ENCODE peak calls at places on chromosomes 16 and 17, in ten cellular contexts. One of them, this sample, is unnamed. For H3K9me3, the result is how much of the 10 kb centered on the place peaks cover.

GRCh38 chr17:81684442-81684911 is 666 bp downstream of the HGS start:
- DNase-seq in CD4-positive, alpha-beta memory T cell: no peak
- DNase-seq in OCI-LY7: peak
- DNase-seq in pancreas: no peak
- DNase-seq in sigmoid colon: no peak
- DNase-seq in fibroblast of lung: no peak
- DNase-seq in cardiac muscle cell: no peak
- DNase-seq in heart left ventricle: no peak
- DNase-seq in AG04450: no peak
- DNase-seq in Peyer's patch: no peak
- DNase-seq in this sample: no peak

GRCh38 chr16:71408536-71408935 is 33.3 kb downstream of the TLE7 start:
- DNase-seq in CD4-positive, alpha-beta memory T cell: no peak
- DNase-seq in OCI-LY7: no peak
- DNase-seq in pancreas: no peak
- DNase-seq in sigmoid colon: peak
- DNase-seq in fibroblast of lung: no peak
- DNase-seq in cardiac muscle cell: no peak
- DNase-seq in heart left ventricle: no peak
- DNase-seq in AG04450: no peak
- DNase-seq in Peyer's patch: no peak
- DNase-seq in this sample: no peak

GRCh38 chr17:64216385-64217248 is 46.4 kb downstream of the TEX2 start:
- DNase-seq in CD4-positive, alpha-beta memory T cell: no peak
- DNase-seq in OCI-LY7: no peak
- DNase-seq in pancreas: peak
- DNase-seq in sigmoid colon: no peak
- DNase-seq in fibroblast of lung: peak
- DNase-seq in cardiac muscle cell: no peak
- DNase-seq in heart left ventricle: peak
- DNase-seq in AG04450: no peak
- DNase-seq in Peyer's patch: peak
- DNase-seq in this sample: no peak

GRCh38 chr17:1150863-1151685 is 28.7 kb downstream of the ABR start:
- DNase-seq in CD4-positive, alpha-beta memory T cell: no peak
- DNase-seq in OCI-LY7: no peak
- DNase-seq in pancreas: no peak
- DNase-seq in sigmoid colon: no peak
- DNase-seq in fibroblast of lung: peak
- DNase-seq in cardiac muscle cell: no peak
- DNase-seq in heart left ventricle: no peak
- DNase-seq in AG04450: no peak
- DNase-seq in Peyer's patch: no peak
- DNase-seq in this sample: no peak

GRCh38 chr16:9521749-9522370 is 430.4 kb downstream of the HAPSTR1 start:
- DNase-seq in CD4-positive, alpha-beta memory T cell: no peak
- DNase-seq in OCI-LY7: no peak
- DNase-seq in pancreas: no peak
- DNase-seq in sigmoid colon: no peak
- DNase-seq in fibroblast of lung: no peak
- DNase-seq in cardiac muscle cell: no peak
- DNase-seq in heart left ventricle: no peak
- DNase-seq in AG04450: no peak
- DNase-seq in Peyer's patch: no peak
- DNase-seq in this sample: no peak

GRCh38 chr17:82531431-82531881 is 11.9 kb downstream of the FOXK2 start:
- DNase-seq in CD4-positive, alpha-beta memory T cell: no peak
- DNase-seq in OCI-LY7: no peak
- DNase-seq in pancreas: no peak
- DNase-seq in sigmoid colon: no peak
- DNase-seq in fibroblast of lung: peak
- DNase-seq in cardiac muscle cell: no peak
- DNase-seq in heart left ventricle: no peak
- DNase-seq in AG04450: peak
- DNase-seq in Peyer's patch: no peak
- DNase-seq in this sample: no peak

GRCh38 chr16:726188-726437 is 130 bp downstream of the CCDC78 start:
- DNase-seq in CD4-positive, alpha-beta memory T cell: no peak
- DNase-seq in OCI-LY7: no peak
- DNase-seq in pancreas: no peak
- DNase-seq in sigmoid colon: no peak
- DNase-seq in fibroblast of lung: no peak
- DNase-seq in cardiac muscle cell: no peak
- DNase-seq in heart left ventricle: no peak
- DNase-seq in AG04450: no peak
- DNase-seq in Peyer's patch: no peak
- DNase-seq in this sample: no peak

GRCh38 chr16:11405331-11406176 is 60.3 kb downstream of the RMI2 start:
- DNase-seq in CD4-positive, alpha-beta memory T cell: peak
- DNase-seq in OCI-LY7: peak
- DNase-seq in pancreas: no peak
- DNase-seq in sigmoid colon: no peak
- DNase-seq in fibroblast of lung: no peak
- DNase-seq in cardiac muscle cell: peak
- DNase-seq in heart left ventricle: no peak
- DNase-seq in AG04450: no peak
- DNase-seq in Peyer's patch: peak
- DNase-seq in this sample: no peak

GRCh38 chr17:2690165-2691068 is 21.1 kb downstream of the CLUH start:
- DNase-seq in CD4-positive, alpha-beta memory T cell: no peak
- DNase-seq in OCI-LY7: no peak
- DNase-seq in pancreas: no peak
- DNase-seq in sigmoid colon: peak
- DNase-seq in fibroblast of lung: no peak
- DNase-seq in cardiac muscle cell: no peak
- DNase-seq in heart left ventricle: no peak
- DNase-seq in AG04450: no peak
- DNase-seq in Peyer's patch: peak
- DNase-seq in this sample: no peak

GRCh38 chr17:62804822-62805221 is 3.3 kb downstream of the MARCHF10 start:
- DNase-seq in CD4-positive, alpha-beta memory T cell: no peak
- DNase-seq in OCI-LY7: no peak
- DNase-seq in pancreas: no peak
- DNase-seq in sigmoid colon: no peak
- DNase-seq in fibroblast of lung: peak
- DNase-seq in cardiac muscle cell: no peak
- DNase-seq in heart left ventricle: no peak
- DNase-seq in AG04450: no peak
- DNase-seq in Peyer's patch: no peak
- DNase-seq in this sample: no peak

GRCh38 chr16:4868573-4868972 is 21.3 kb downstream of the UBN1 start:
- DNase-seq in CD4-positive, alpha-beta memory T cell: no peak
- DNase-seq in OCI-LY7: no peak
- DNase-seq in pancreas: no peak
- DNase-seq in sigmoid colon: no peak
- DNase-seq in fibroblast of lung: no peak
- DNase-seq in cardiac muscle cell: no peak
- DNase-seq in heart left ventricle: no peak
- DNase-seq in AG04450: no peak
- DNase-seq in Peyer's patch: peak
- DNase-seq in this sample: no peak

GRCh38 chr16:68574479-68574878 is 35.4 kb downstream of the ZFP90 start:
- DNase-seq in CD4-positive, alpha-beta memory T cell: no peak
- DNase-seq in OCI-LY7: no peak
- DNase-seq in pancreas: no peak
- DNase-seq in sigmoid colon: no peak
- DNase-seq in fibroblast of lung: no peak
- DNase-seq in cardiac muscle cell: no peak
- DNase-seq in heart left ventricle: no peak
- DNase-seq in AG04450: no peak
- DNase-seq in Peyer's patch: no peak
- DNase-seq in this sample: no peak
- H3K9me3 ChIP-seq in CD4-positive, alpha-beta memory T cell: under half
- H3K9me3 ChIP-seq in OCI-LY7: under half
- H3K9me3 ChIP-seq in pancreas: under half
- H3K9me3 ChIP-seq in sigmoid colon: half or more
- H3K9me3 ChIP-seq in fibroblast of lung: under half
- H3K9me3 ChIP-seq in cardiac muscle cell: under half
- H3K9me3 ChIP-seq in heart left ventricle: under half
- H3K9me3 ChIP-seq in AG04450: half or more
- H3K9me3 ChIP-seq in Peyer's patch: half or more
- H3K9me3 ChIP-seq in this sample: under half

GRCh38 chr17:26792486-26792885 is 501.4 kb upstream of the WSB1 start:
- DNase-seq in CD4-positive, alpha-beta memory T cell: no peak
- DNase-seq in OCI-LY7: no peak
- DNase-seq in pancreas: no peak
- DNase-seq in sigmoid colon: no peak
- DNase-seq in fibroblast of lung: peak
- DNase-seq in cardiac muscle cell: no peak
- DNase-seq in heart left ventricle: no peak
- DNase-seq in AG04450: no peak
- DNase-seq in Peyer's patch: no peak
- DNase-seq in this sample: no peak
- H3K9me3 ChIP-seq in CD4-positive, alpha-beta memory T cell: under half
- H3K9me3 ChIP-seq in OCI-LY7: half or more
- H3K9me3 ChIP-seq in pancreas: under half
- H3K9me3 ChIP-seq in sigmoid colon: under half
- H3K9me3 ChIP-seq in fibroblast of lung: under half
- H3K9me3 ChIP-seq in cardiac muscle cell: under half
- H3K9me3 ChIP-seq in heart left ventricle: under half
- H3K9me3 ChIP-seq in AG04450: half or more
- H3K9me3 ChIP-seq in Peyer's patch: half or more
- H3K9me3 ChIP-seq in this sample: under half

DNA sequence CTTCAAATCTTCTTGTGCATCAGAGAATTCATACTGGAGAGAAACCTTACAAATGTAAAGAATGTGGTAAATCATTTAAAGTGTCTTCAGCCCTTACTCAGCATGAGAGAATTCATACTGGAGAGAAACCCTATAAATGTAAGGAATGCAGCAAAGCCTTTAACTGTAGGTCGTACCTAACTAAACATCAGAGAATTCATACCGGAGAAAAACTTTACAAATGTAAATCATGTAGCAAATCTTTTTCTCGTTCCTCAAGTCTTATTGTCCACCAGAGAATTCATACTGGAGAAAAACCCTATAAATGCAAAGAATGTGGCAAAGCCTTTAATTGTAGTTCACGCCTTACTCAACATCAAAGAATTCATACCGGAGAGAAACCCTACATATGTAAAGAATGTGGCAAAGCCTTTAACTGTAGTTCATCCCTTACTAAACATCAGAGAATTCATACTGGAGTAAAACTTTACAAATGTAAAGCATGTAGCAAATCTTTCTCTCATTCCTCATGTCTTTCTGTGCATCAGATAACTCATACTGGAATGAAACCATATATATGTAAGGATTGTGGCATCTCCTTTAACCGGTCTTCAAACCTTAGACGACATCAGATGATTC is 118.5 kb upstream of the ZNF267 start:
- DNase-seq in CD4-positive, alpha-beta memory T cell: no peak
- DNase-seq in OCI-LY7: no peak
- DNase-seq in pancreas: no peak
- DNase-seq in sigmoid colon: no peak
- DNase-seq in fibroblast of lung: no peak
- DNase-seq in cardiac muscle cell: no peak
- DNase-seq in heart left ventricle: no peak
- DNase-seq in AG04450: no peak
- DNase-seq in Peyer's patch: no peak
- DNase-seq in this sample: no peak
- H3K9me3 ChIP-seq in CD4-positive, alpha-beta memory T cell: half or more
- H3K9me3 ChIP-seq in OCI-LY7: half or more
- H3K9me3 ChIP-seq in pancreas: under half
- H3K9me3 ChIP-seq in sigmoid colon: half or more
- H3K9me3 ChIP-seq in fibroblast of lung: under half
- H3K9me3 ChIP-seq in cardiac muscle cell: under half
- H3K9me3 ChIP-seq in heart left ventricle: half or more
- H3K9me3 ChIP-seq in AG04450: under half
- H3K9me3 ChIP-seq in Peyer's patch: half or more
- H3K9me3 ChIP-seq in this sample: half or more

DNA sequence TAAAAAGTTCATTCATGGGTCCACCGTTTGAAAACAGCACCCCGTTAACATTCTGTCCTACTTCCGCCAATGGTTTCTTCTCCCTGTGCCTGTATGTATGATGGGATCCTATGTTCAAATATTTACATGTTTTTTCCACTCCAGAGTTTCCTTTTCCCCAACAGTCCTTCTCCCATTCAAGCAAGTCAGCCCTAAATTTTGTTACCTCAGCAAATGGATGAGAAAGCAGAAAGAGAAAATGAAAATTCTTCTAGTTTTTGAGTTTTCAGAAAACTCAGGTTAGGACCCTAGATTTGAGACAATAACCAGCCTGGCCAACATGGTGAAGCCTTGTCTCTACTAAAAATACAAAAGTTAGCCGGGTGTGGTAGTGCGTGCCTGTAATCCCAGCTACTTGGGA is 3.5 kb upstream of the ERN2 start:
- DNase-seq in CD4-positive, alpha-beta memory T cell: no peak
- DNase-seq in OCI-LY7: no peak
- DNase-seq in pancreas: no peak
- DNase-seq in sigmoid colon: no peak
- DNase-seq in fibroblast of lung: no peak
- DNase-seq in cardiac muscle cell: no peak
- DNase-seq in heart left ventricle: no peak
- DNase-seq in AG04450: no peak
- DNase-seq in Peyer's patch: no peak
- DNase-seq in this sample: no peak
- H3K9me3 ChIP-seq in CD4-positive, alpha-beta memory T cell: under half
- H3K9me3 ChIP-seq in OCI-LY7: under half
- H3K9me3 ChIP-seq in pancreas: under half
- H3K9me3 ChIP-seq in sigmoid colon: under half
- H3K9me3 ChIP-seq in fibroblast of lung: under half
- H3K9me3 ChIP-seq in cardiac muscle cell: under half
- H3K9me3 ChIP-seq in heart left ventricle: under half
- H3K9me3 ChIP-seq in AG04450: under half
- H3K9me3 ChIP-seq in Peyer's patch: under half
- H3K9me3 ChIP-seq in this sample: under half

GRCh38 chr16:35714665-35715064 is 2255.3 kb downstream of the TP53TG3F start:
- DNase-seq in CD4-positive, alpha-beta memory T cell: no peak
- DNase-seq in OCI-LY7: no peak
- DNase-seq in pancreas: no peak
- DNase-seq in sigmoid colon: no peak
- DNase-seq in fibroblast of lung: no peak
- DNase-seq in cardiac muscle cell: no peak
- DNase-seq in heart left ventricle: peak
- DNase-seq in AG04450: no peak
- DNase-seq in Peyer's patch: no peak
- DNase-seq in this sample: no peak
- H3K9me3 ChIP-seq in CD4-positive, alpha-beta memory T cell: under half
- H3K9me3 ChIP-seq in OCI-LY7: under half
- H3K9me3 ChIP-seq in pancreas: under half
- H3K9me3 ChIP-seq in sigmoid colon: under half
- H3K9me3 ChIP-seq in fibroblast of lung: under half
- H3K9me3 ChIP-seq in cardiac muscle cell: under half
- H3K9me3 ChIP-seq in heart left ventricle: under half
- H3K9me3 ChIP-seq in AG04450: under half
- H3K9me3 ChIP-seq in Peyer's patch: under half
- H3K9me3 ChIP-seq in this sample: under half

This sample was measured in T-helper 17 cell.